ENCODE peak calls at places on chromosomes 6 and 20, in six cellular contexts. F is globus pallidus, P is left ventricle myocardium inferior, H is GM03348, M is T-cell, Z is right cardiac atrium. G is an unnamed sample.

GRCh38 chr6:169967687-169968086 is 216.3 kb downstream of the ERMARD start:
- DNase-seq in P (no peak), M (no peak), F (no peak), Z (no peak), H (no peak), G (no peak)

GRCh38 chr6:128343666-128344065 is 176.7 kb downstream of the PTPRK start:
- DNase-seq in P (no peak), Z (no peak), F (no peak), H (no peak), M (no peak), G (no peak)

GRCh38 chr20:44129996-44130718 is 56.8 kb downstream of the JPH2 start:
- DNase-seq in Z (no peak), M (no peak), H (no peak), P (no peak), F (no peak), G (no peak)

GRCh38 chr6:11350294-11350693 is 117.8 kb upstream of the NEDD9 start:
- DNase-seq in F (no peak), M (no peak), P (no peak), Z (no peak), H (no peak), G (no peak)

GRCh38 chr20:51540585-51540984 is 1.9 kb downstream of the NFATC2 start:
- DNase-seq in P (no peak), H (no peak), F (no peak), Z (no peak), M (no peak), G (no peak)

GRCh38 chr6:152824666-152825065 is 74.1 kb downstream of the VIP start:
- DNase-seq in F (no peak), H (no peak), P (no peak), Z (no peak), M (no peak), G (no peak)

GRCh38 chr20:21613512-21613911 is 92.0 kb upstream of the PAX1 start:
- DNase-seq in P (no peak), F (no peak), H (no peak), Z (no peak), M (no peak), G (peak)

GRCh38 chr20:15618912-15619311 is 954.3 kb downstream of the KIF16B start:
- DNase-seq in F (no peak), H (no peak), M (no peak), Z (no peak), P (no peak), G (no peak)

GRCh38 chr6:10873374-10873773 is 8.5 kb downstream of the GCM2 start:
- DNase-seq in Z (no peak), F (no peak), P (no peak), H (no peak), M (no peak), G (no peak)

GRCh38 chr20:48722737-48723191 is 105.0 kb downstream of the PREX1 start:
- DNase-seq in P (no peak), F (no peak), H (peak), M (no peak), Z (no peak), G (no peak)

GRCh38 chr6:157428418-157429202 is 47.6 kb downstream of the ZDHHC14 start:
- DNase-seq in F (no peak), M (no peak), P (no peak), H (no peak), Z (no peak), G (peak)

GRCh38 chr6:88722691-88723090 is 240.7 kb downstream of the RNGTT start:
- DNase-seq in Z (no peak), M (no peak), H (no peak), P (no peak), F (no peak), G (no peak)

G was measured in BE2C.